ENCODE peak calls at places on chromosomes 12 and 14, in nine cellular contexts. T, X, F, N, B, M, U, S and V are unnamed samples.

GRCh38 chr14:94643316-94644101 is 31.3 kb downstream of the SERPINA3 start:
- DNase-seq in T (no peak), X (no peak), F (no peak), N (no peak), B (no peak), M (no peak), U (no peak), S (no peak), V (no peak)

GRCh38 chr12:106021516-106021915 is 117.2 kb downstream of the NUAK1 start:
- DNase-seq in T (no peak), X (peak), F (no peak), N (no peak), B (no peak), M (no peak), U (no peak), S (no peak), V (no peak)

GRCh38 chr14:48914921-48915320 is 671.3 kb downstream of the RPS29 start:
- DNase-seq in T (no peak), X (no peak), F (no peak), N (no peak), B (no peak), M (no peak), U (no peak), S (no peak), V (no peak)

GRCh38 chr14:63174760-63175191 is 29.5 kb upstream of the RHOJ start:
- DNase-seq in T (peak), X (peak), F (peak), N (peak), B (peak), M (no peak), U (peak), S (no peak), V (peak)

GRCh38 chr12:6341439-6342139 is at the start of gene TNFRSF1A:
- DNase-seq in T (peak), X (peak), F (peak), N (peak), B (peak), M (peak), U (peak), S (peak), V (peak)

GRCh38 chr12:34393821-34394150 is 371.5 kb downstream of the ALG10 start:
- DNase-seq in T (no peak), X (no peak), F (no peak), N (no peak), B (no peak), M (no peak), U (no peak), S (no peak), V (no peak)

GRCh38 chr12:51590347-51591019 is 550 bp upstream of the SCN8A start:
- DNase-seq in T (peak), X (peak), F (peak), N (peak), B (peak), M (peak), U (peak), S (peak), V (peak)

GRCh38 chr12:107169200-107169599 is 75.9 kb upstream of the CRY1 start:
- DNase-seq in T (no peak), X (no peak), F (no peak), N (no peak), B (no peak), M (no peak), U (no peak), S (no peak), V (no peak)

GRCh38 chr12:11486623-11487444 is 91.5 kb upstream of the PRB2 start:
- DNase-seq in T (peak), X (peak), F (peak), N (peak), B (peak), M (peak), U (peak), S (peak), V (peak)

GRCh38 chr12:2825133-2825532 is 9.7 kb downstream of the NRIP2 start:
- DNase-seq in T (peak), X (no peak), F (no peak), N (no peak), B (no peak), M (no peak), U (no peak), S (no peak), V (no peak)

GRCh38 chr12:118034429-118035193 is 18.1 kb downstream of the RFC5 start:
- DNase-seq in T (no peak), X (peak), F (no peak), N (no peak), B (no peak), M (no peak), U (peak), S (no peak), V (no peak)

GRCh38 chr12:53530920-53531319 is 23.6 kb upstream of the NPFF start:
- DNase-seq in T (no peak), X (no peak), F (no peak), N (no peak), B (no peak), M (no peak), U (no peak), S (no peak), V (no peak)

GRCh38 chr14:104423715-104424405 is 155.7 kb upstream of the C14orf180 start:
- DNase-seq in T (no peak), X (no peak), F (no peak), N (no peak), B (no peak), M (no peak), U (peak), S (no peak), V (no peak)

GRCh38 chr14:105095236-105095805 is 30.1 kb upstream of the GPR132 start:
- DNase-seq in T (no peak), X (no peak), F (no peak), N (no peak), B (no peak), M (no peak), U (no peak), S (no peak), V (no peak)

GRCh38 chr14:23464700-23465099 is 4.8 kb upstream of the NGDN start:
- DNase-seq in T (no peak), X (no peak), F (no peak), N (no peak), B (no peak), M (no peak), U (no peak), S (no peak), V (no peak)